ENCODE peak calls at places on chromosomes 1 and 21, in ten cellular contexts. S is adrenal gland, T is tibial nerve, U is fibroblast of the aortic adventitia, Y is left ventricle myocardium inferior, F is thoracic aorta, A is kidney, J is foreskin fibroblast, N is dorsolateral prefrontal cortex, Q is skeletal muscle cell. B is an unnamed sample.

GRCh38 chr1:22738522-22738921 is 27.9 kb downstream of the EPHB2 start:
- DNase-seq in S (no peak), T (no peak), U (no peak), Y (no peak), F (no peak), A (no peak), J (no peak), N (no peak), Q (no peak), B (no peak)

GRCh38 chr1:169312084-169312954 is 55.3 kb downstream of the NME7 start:
- DNase-seq in S (peak; percentile 21), T (no peak), U (peak; percentile 90), Y (no peak), F (no peak), A (peak; percentile 39), J (peak; percentile 88), N (no peak), Q (peak; percentile 95), B (peak; percentile 86)

GRCh38 chr1:167083066-167083682 is 7.0 kb downstream of the GPA33 start:
- DNase-seq in S (no peak), T (no peak), U (no peak), Y (peak; percentile 34), F (no peak), A (no peak), J (no peak), N (no peak), Q (no peak), B (no peak)

GRCh38 chr1:212255705-212256307 is 29.4 kb upstream of the PPP2R5A start:
- DNase-seq in S (no peak), T (no peak), U (no peak), Y (no peak), F (no peak), A (no peak), J (no peak), N (no peak), Q (no peak), B (no peak)

GRCh38 chr1:43058545-43059360 is 100.1 kb upstream of the SLC2A1 start:
- DNase-seq in S (no peak), T (no peak), U (peak; percentile 34), Y (no peak), F (no peak), A (no peak), J (peak; percentile 52), N (no peak), Q (peak; percentile 55), B (no peak)

GRCh38 chr1:113931456-113931855 is 2.3 kb downstream of the HIPK1 start:
- DNase-seq in S (no peak), T (no peak), U (peak; percentile 83), Y (no peak), F (no peak), A (no peak), J (peak; percentile 17), N (no peak), Q (no peak), B (no peak)

GRCh38 chr1:88035578-88035977 is 648.5 kb upstream of the PKN2 start:
- DNase-seq in S (no peak), T (no peak), U (no peak), Y (no peak), F (no peak), A (no peak), J (no peak), N (no peak), Q (no peak), B (no peak)

GRCh38 chr1:91783423-91784162 is 102.4 kb downstream of the TGFBR3 start:
- DNase-seq in S (no peak), T (no peak), U (peak; percentile 87), Y (no peak), F (no peak), A (no peak), J (no peak), N (no peak), Q (no peak), B (no peak)

GRCh38 chr1:109933856-109934711 is 23.4 kb downstream of the CSF1 start:
- DNase-seq in S (no peak), T (no peak), U (peak; percentile 70), Y (no peak), F (no peak), A (no peak), J (peak; percentile 83), N (no peak), Q (peak; percentile 64), B (no peak)

GRCh38 chr1:230314142-230314470 is 112.0 kb downstream of the PGBD5 start:
- DNase-seq in S (no peak), T (no peak), U (no peak), Y (no peak), F (no peak), A (no peak), J (no peak), N (no peak), Q (no peak), B (no peak)

GRCh38 chr21:44734026-44734745 is 22.8 kb upstream of the TSPEAR start:
- DNase-seq in S (no peak), T (no peak), U (no peak), Y (no peak), F (no peak), A (no peak), J (no peak), N (no peak), Q (no peak), B (no peak)

GRCh38 chr1:223230161-223230881 is 87.3 kb upstream of the TLR5 start:
- DNase-seq in S (no peak), T (no peak), U (peak; percentile 81), Y (no peak), F (no peak), A (no peak), J (peak; percentile 67), N (no peak), Q (peak; percentile 48), B (peak; percentile 74)

GRCh38 chr1:8902765-8903164 is 24.3 kb upstream of the ENO1 start:
- DNase-seq in S (no peak), T (no peak), U (peak; percentile 65), Y (no peak), F (no peak), A (no peak), J (peak; percentile 34), N (no peak), Q (no peak), B (no peak)

GRCh38 chr1:44407430-44408180 is 2.5 kb downstream of the RNF220 start:
- DNase-seq in S (no peak), T (no peak), U (no peak), Y (no peak), F (no peak), A (no peak), J (no peak), N (no peak), Q (no peak), B (no peak)

DNA sequence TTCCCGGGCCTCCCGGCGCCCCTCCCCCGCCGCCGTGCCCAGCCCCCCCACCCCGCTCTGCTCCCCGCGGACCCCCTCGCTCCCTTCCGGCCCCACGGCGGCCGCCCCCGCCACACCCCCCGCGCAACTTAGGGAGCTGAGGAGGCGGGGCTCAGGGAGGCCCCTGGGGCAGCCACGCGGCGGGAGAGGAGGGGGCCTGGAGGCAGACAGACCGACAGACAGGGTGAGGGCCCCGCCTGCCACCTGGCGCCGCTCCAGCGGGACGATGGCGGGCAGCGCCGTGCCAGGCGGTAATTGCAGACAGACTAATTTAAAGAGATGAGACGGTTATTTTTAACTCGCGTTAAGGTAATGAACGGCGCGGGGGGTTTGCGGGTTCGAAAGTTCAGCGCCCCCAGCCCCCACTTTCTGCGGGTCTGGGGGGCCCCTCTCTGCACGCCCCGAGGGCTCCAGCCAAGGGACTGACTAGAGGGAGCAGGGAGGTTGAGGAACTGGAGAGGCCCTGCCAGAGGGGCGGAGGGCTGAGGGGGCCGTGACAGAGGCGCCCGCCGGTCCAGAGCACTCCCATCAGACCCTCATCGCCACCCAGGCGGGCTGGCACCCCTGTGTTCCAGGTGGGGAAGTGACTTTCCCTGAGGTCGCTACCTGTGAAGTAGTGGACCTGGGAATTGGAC is 5.3 kb downstream of the FOXO6 start:
- DNase-seq in S (no peak), T (no peak), U (no peak), Y (no peak), F (no peak), A (no peak), J (no peak), N (no peak), Q (no peak), B (no peak)
- H3K4me3 ChIP-seq in S (peak overlapping the region; percentile 34), T (peak overlapping the region; percentile 13), U (no peak overlapping the region), Y (peak overlapping the region; percentile 64), F (peak overlapping the region; percentile 74), A (no peak overlapping the region), J (no peak overlapping the region), N (peak overlapping the region; percentile 62), Q (peak overlapping the region; percentile 36), B (peak overlapping the region; percentile 20)

DNA sequence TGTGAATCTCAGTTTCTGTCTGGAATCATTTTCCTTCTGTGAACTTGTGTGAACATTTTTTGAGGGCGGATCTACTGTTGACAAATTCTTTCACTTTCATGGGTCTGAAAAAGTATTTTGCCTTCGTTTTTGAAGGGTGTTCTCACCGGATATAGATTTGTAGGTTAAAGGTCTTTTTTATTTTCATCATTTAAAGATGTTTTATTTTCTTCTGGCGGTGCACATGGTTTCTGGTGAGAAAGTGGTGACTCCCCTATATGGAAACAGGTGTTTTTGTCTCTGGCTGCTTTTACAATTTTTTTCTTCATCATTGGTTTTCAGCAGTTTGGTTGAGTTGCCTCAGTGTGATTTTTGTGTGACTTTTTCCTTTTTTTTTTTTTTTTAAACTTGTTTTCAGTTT is 94.9 kb downstream of the DYRK1A start:
- DNase-seq in S (no peak), T (no peak), U (peak; percentile 33), Y (no peak), F (no peak), A (no peak), J (no peak), N (no peak), Q (no peak), B (no peak)
- H3K4me3 ChIP-seq in S (no peak overlapping the region), T (no peak overlapping the region), U (no peak overlapping the region), Y (no peak overlapping the region), F (no peak overlapping the region), A (no peak overlapping the region), J (no peak overlapping the region), N (no peak overlapping the region), Q (no peak overlapping the region), B (no peak overlapping the region)

GRCh38 chr1:99447716-99448115 is 183.4 kb downstream of the PLPPR4 start:
- DNase-seq in S (no peak), T (no peak), U (no peak), Y (no peak), F (no peak), A (no peak), J (no peak), N (no peak), Q (no peak), B (no peak)
- H3K4me3 ChIP-seq in S (no peak overlapping the region), T (no peak overlapping the region), U (no peak overlapping the region), Y (no peak overlapping the region), F (no peak overlapping the region), A (no peak overlapping the region), J (no peak overlapping the region), N (no peak overlapping the region), Q (no peak overlapping the region), B (no peak overlapping the region)

DNA sequence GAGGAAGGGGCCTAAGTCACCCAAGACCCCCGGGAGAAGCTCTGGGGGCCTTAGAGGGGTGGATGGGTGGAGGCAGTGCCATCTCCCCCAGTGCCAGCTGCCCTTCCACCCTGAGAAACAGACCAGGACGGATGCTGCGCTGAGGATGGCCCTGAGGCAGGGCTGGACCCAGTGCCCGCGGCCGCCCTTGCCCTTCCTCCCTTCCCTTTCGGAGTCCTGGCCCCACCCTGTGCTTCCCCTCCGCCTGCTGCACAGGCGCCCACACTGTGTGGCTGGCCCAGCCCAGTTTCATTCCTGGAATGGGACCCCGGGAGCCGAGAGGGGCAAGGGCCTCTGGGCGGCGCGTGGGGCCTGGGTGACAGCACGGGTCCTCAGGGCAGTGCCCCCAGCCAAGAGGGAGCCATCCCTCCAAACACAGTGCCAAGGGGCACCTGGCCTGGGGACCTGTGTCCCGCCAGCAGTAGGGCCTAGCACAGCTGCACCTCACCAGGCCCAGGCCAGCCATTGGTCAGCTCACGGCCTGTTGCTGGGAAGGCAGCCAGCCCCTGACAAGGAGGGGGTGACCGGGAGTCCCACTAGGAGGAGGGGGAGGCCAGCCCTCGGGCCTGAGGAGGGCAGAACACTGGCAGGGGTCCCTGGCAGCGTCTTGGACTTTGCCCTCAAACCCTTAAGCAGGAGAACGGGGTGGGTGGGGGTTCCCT is 13.4 kb upstream of the SKI start:
- DNase-seq in S (peak; percentile 38), T (no peak), U (no peak), Y (peak; percentile 55), F (no peak), A (peak; percentile 88), J (no peak), N (peak; percentile 19), Q (no peak), B (no peak)
- H3K4me3 ChIP-seq in S (no peak overlapping the region), T (no peak overlapping the region), U (no peak overlapping the region), Y (peak overlapping the region; percentile 53), F (peak overlapping the region; percentile 69), A (no peak overlapping the region), J (no peak overlapping the region), N (no peak overlapping the region), Q (no peak overlapping the region), B (no peak overlapping the region)

B was measured in AG04449.